ENCODE peak calls at places on chromosomes 2 and 18, in five cellular contexts. One of them, this sample, is unnamed.
A peak's percentile ranks its signal among the peaks of the same experiment; 100 is the strongest.

GRCh38 chr2:88342749-88343148 is 109.7 kb downstream of the FOXI3 start:
- DNase-seq in HCT116: no peak
- DNase-seq in transverse colon: no peak
- DNase-seq in spleen: no peak
- DNase-seq in breast epithelium: no peak
- DNase-seq in this sample: no peak

GRCh38 chr2:55901322-55901721 is 22.3 kb downstream of the EFEMP1 start:
- DNase-seq in HCT116: no peak
- DNase-seq in transverse colon: no peak
- DNase-seq in spleen: no peak
- DNase-seq in breast epithelium: no peak
- DNase-seq in this sample: no peak

GRCh38 chr2:83951378-83951947 is 507.6 kb downstream of the SUCLG1 start:
- DNase-seq in HCT116: no peak
- DNase-seq in transverse colon: no peak
- DNase-seq in spleen: no peak
- DNase-seq in breast epithelium: no peak
- DNase-seq in this sample: no peak

GRCh38 chr2:180542510-180542909 is 437.9 kb upstream of the UBE2E3 start:
- DNase-seq in HCT116: no peak
- DNase-seq in transverse colon: no peak
- DNase-seq in spleen: no peak
- DNase-seq in breast epithelium: no peak
- DNase-seq in this sample: no peak

GRCh38 chr2:111897630-111897923 is 830 bp upstream of the MERTK start:
- DNase-seq in HCT116: no peak
- DNase-seq in transverse colon: no peak
- DNase-seq in spleen: no peak
- DNase-seq in breast epithelium: no peak
- DNase-seq in this sample: no peak

GRCh38 chr2:12964904-12965539 is 248.3 kb downstream of the TRIB2 start:
- DNase-seq in HCT116: no peak
- DNase-seq in transverse colon: no peak
- DNase-seq in spleen: no peak
- DNase-seq in breast epithelium: no peak
- DNase-seq in this sample: no peak

GRCh38 chr2:74833418-74834233 is at the start of gene HK2:
- DNase-seq in HCT116: peak; percentile 68
- DNase-seq in transverse colon: peak; percentile 91
- DNase-seq in spleen: peak; percentile 95
- DNase-seq in breast epithelium: peak; percentile 57
- DNase-seq in this sample: peak; percentile 83

GRCh38 chr18:62001396-62001795 is 108.6 kb upstream of the RNF152 start:
- DNase-seq in HCT116: no peak
- DNase-seq in transverse colon: no peak
- DNase-seq in spleen: no peak
- DNase-seq in breast epithelium: no peak
- DNase-seq in this sample: no peak

GRCh38 chr2:196334710-196335109 is 163.3 kb upstream of the STK17B start:
- DNase-seq in HCT116: no peak
- DNase-seq in transverse colon: no peak
- DNase-seq in spleen: no peak
- DNase-seq in breast epithelium: no peak
- DNase-seq in this sample: no peak

GRCh38 chr18:6591491-6591890 is 138.0 kb upstream of the ARHGAP28 start:
- DNase-seq in HCT116: no peak
- DNase-seq in transverse colon: no peak
- DNase-seq in spleen: no peak
- DNase-seq in breast epithelium: no peak
- DNase-seq in this sample: no peak

GRCh38 chr2:237507478-237507877 is 20.4 kb downstream of the MLPH start:
- DNase-seq in HCT116: no peak
- DNase-seq in transverse colon: no peak
- DNase-seq in spleen: no peak
- DNase-seq in breast epithelium: no peak
- DNase-seq in this sample: peak; percentile 4

GRCh38 chr18:78979682-78980278 is at the start of gene SALL3:
- DNase-seq in HCT116: no peak
- DNase-seq in transverse colon: no peak
- DNase-seq in spleen: no peak
- DNase-seq in breast epithelium: no peak
- DNase-seq in this sample: no peak

GRCh38 chr18:9862686-9863085 is 23.1 kb upstream of the TXNDC2 start:
- DNase-seq in HCT116: no peak
- DNase-seq in transverse colon: no peak
- DNase-seq in spleen: no peak
- DNase-seq in breast epithelium: no peak
- DNase-seq in this sample: no peak

GRCh38 chr2:34306745-34307144 is 707.6 kb upstream of the FAM98A start:
- DNase-seq in HCT116: no peak
- DNase-seq in transverse colon: no peak
- DNase-seq in spleen: no peak
- DNase-seq in breast epithelium: no peak
- DNase-seq in this sample: no peak

GRCh38 chr18:75923169-75923568 is 495.7 kb upstream of the SMIM21 start:
- DNase-seq in HCT116: peak; percentile 10
- DNase-seq in transverse colon: peak; percentile 26
- DNase-seq in spleen: no peak
- DNase-seq in breast epithelium: peak; percentile 71
- DNase-seq in this sample: peak; percentile 92

GRCh38 chr2:42171396-42171971 is 2.3 kb downstream of the EML4 start:
- DNase-seq in HCT116: no peak
- DNase-seq in transverse colon: no peak
- DNase-seq in spleen: no peak
- DNase-seq in breast epithelium: no peak
- DNase-seq in this sample: no peak

GRCh38 chr2:222410534-222410933 is 13.8 kb upstream of the SGPP2 start:
- DNase-seq in HCT116: no peak
- DNase-seq in transverse colon: no peak
- DNase-seq in spleen: no peak
- DNase-seq in breast epithelium: no peak
- DNase-seq in this sample: no peak

GRCh38 chr18:65990174-65990690 is 239.4 kb downstream of the CDH7 start:
- DNase-seq in HCT116: no peak
- DNase-seq in transverse colon: no peak
- DNase-seq in spleen: no peak
- DNase-seq in breast epithelium: no peak
- DNase-seq in this sample: no peak

GRCh38 chr2:43241558-43241957 is 15.2 kb upstream of the ZFP36L2 start:
- DNase-seq in HCT116: no peak
- DNase-seq in transverse colon: no peak
- DNase-seq in spleen: no peak
- DNase-seq in breast epithelium: no peak
- DNase-seq in this sample: no peak

GRCh38 chr2:65366595-65367125 is 65.7 kb downstream of the SPRED2 start:
- DNase-seq in HCT116: peak; percentile 93
- DNase-seq in transverse colon: peak; percentile 69
- DNase-seq in spleen: no peak
- DNase-seq in breast epithelium: no peak
- DNase-seq in this sample: no peak

GRCh38 chr2:165141601-165142000 is 62.2 kb downstream of the SCN3A start:
- DNase-seq in HCT116: no peak
- DNase-seq in transverse colon: no peak
- DNase-seq in spleen: no peak
- DNase-seq in breast epithelium: no peak
- DNase-seq in this sample: no peak

GRCh38 chr18:11906181-11906580 is 1.9 kb downstream of the MPPE1 start:
- DNase-seq in HCT116: no peak
- DNase-seq in transverse colon: no peak
- DNase-seq in spleen: no peak
- DNase-seq in breast epithelium: no peak
- DNase-seq in this sample: no peak

GRCh38 chr18:12907258-12907925 is 23.4 kb upstream of the PTPN2 start:
- DNase-seq in HCT116: no peak
- DNase-seq in transverse colon: no peak
- DNase-seq in spleen: no peak
- DNase-seq in breast epithelium: no peak
- DNase-seq in this sample: no peak

GRCh38 chr2:105496271-105496670 is 97.4 kb upstream of the FHL2 start:
- DNase-seq in HCT116: no peak
- DNase-seq in transverse colon: no peak
- DNase-seq in spleen: no peak
- DNase-seq in breast epithelium: no peak
- DNase-seq in this sample: no peak

GRCh38 chr2:129762386-129763189 is 216.9 kb upstream of the RAB6C start:
- DNase-seq in HCT116: no peak
- DNase-seq in transverse colon: no peak
- DNase-seq in spleen: no peak
- DNase-seq in breast epithelium: no peak
- DNase-seq in this sample: no peak

GRCh38 chr2:170714156-170715061 is 728 bp upstream of the SP5 start:
- DNase-seq in HCT116: no peak
- DNase-seq in transverse colon: peak; percentile 49
- DNase-seq in spleen: no peak
- DNase-seq in breast epithelium: no peak
- DNase-seq in this sample: peak; percentile 81

DNA sequence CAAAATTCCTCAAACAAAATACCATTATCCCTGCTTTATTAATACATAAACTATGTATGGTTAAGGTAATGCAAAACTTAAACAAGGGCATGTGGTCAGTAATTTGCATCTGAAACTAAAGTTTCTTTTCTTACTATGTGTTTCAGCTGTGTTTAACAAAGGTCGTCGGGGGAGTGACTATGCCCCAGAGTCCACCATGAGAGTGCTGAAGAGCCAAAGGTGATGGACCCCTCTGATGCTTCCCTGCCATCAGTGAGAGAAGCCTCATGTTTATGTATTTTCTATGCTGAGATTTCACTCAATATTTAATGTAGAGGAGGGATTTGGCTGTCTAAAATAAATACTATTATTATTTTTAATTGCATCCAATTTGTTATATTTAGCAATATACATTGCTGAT is 707.2 kb upstream of the REG3G start:
- DNase-seq in HCT116: no peak
- DNase-seq in transverse colon: no peak
- DNase-seq in spleen: no peak
- DNase-seq in breast epithelium: no peak
- DNase-seq in this sample: no peak
- TF ChIP-seq POLR2AphosphoS5 in HCT116: no peak
- TF ChIP-seq POLR2AphosphoS5 in transverse colon: no peak
- TF ChIP-seq POLR2AphosphoS5 in spleen: no peak
- TF ChIP-seq POLR2AphosphoS5 in breast epithelium: no peak
- TF ChIP-seq POLR2AphosphoS5 in this sample: no peak

GRCh38 chr2:28395334-28396061 is 2.8 kb downstream of the FOSL2 start:
- DNase-seq in HCT116: no peak
- DNase-seq in transverse colon: peak; percentile 68
- DNase-seq in spleen: no peak
- DNase-seq in breast epithelium: peak; percentile 53
- DNase-seq in this sample: peak; percentile 91

GRCh38 chr2:28393115-28393836 is 618 bp downstream of the FOSL2 start:
- DNase-seq in HCT116: no peak
- DNase-seq in transverse colon: peak; percentile 60
- DNase-seq in spleen: peak; percentile 90
- DNase-seq in breast epithelium: peak; percentile 73
- DNase-seq in this sample: peak; percentile 84

GRCh38 chr2:28394997-28395333 is 2.3 kb downstream of the FOSL2 start:
- DNase-seq in HCT116: no peak
- DNase-seq in transverse colon: no peak
- DNase-seq in spleen: no peak
- DNase-seq in breast epithelium: no peak
- DNase-seq in this sample: no peak

GRCh38 chr2:28392297-28393114 is at the start of gene FOSL2:
- DNase-seq in HCT116: peak; percentile 99
- DNase-seq in transverse colon: peak; percentile 97
- DNase-seq in spleen: peak; percentile 97
- DNase-seq in breast epithelium: peak; percentile 94
- DNase-seq in this sample: peak; percentile 99

GRCh38 chr2:28394331-28394877 is 1.7 kb downstream of the FOSL2 start:
- DNase-seq in HCT116: no peak
- DNase-seq in transverse colon: peak; percentile 69
- DNase-seq in spleen: peak; percentile 84
- DNase-seq in breast epithelium: peak; percentile 71
- DNase-seq in this sample: peak; percentile 91
- TF ChIP-seq POLR2A in HCT116: no peak
- TF ChIP-seq POLR2A in transverse colon: peak; percentile 75
- TF ChIP-seq POLR2A in spleen: no peak
- TF ChIP-seq POLR2A in breast epithelium: peak; percentile 25
- TF ChIP-seq POLR2A in this sample: peak; percentile 42

DNA sequence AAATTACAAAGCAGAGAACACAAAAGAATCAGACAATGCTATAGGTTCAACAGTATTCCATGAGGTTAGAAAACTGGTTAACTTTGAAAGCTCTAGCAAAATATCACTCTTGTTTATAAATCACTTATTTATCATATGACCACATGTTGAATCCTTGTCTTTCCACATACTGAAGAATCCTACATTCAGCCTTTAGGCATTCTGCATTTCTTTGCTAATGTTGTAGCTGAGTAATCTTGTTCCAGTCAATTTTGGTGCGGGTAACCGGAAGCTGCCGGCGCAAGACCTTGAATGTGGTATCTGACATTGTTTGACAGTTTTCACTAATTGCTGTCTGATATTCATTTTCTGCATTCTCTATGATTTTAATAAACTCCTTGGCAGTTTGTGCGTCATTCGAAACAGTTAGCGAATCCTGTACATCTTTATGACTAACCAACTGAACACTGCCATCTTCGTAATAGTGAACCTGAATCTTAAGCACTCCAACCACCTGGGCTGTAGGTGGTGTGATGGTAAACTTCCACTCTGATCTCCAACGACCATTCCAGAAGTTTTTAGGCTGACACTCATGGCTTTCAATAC is 154.1 kb downstream of the BAZ2B start:
- DNase-seq in HCT116: no peak
- DNase-seq in transverse colon: no peak
- DNase-seq in spleen: no peak
- DNase-seq in breast epithelium: no peak
- DNase-seq in this sample: no peak
- TF ChIP-seq POLR2AphosphoS5 in HCT116: no peak
- TF ChIP-seq POLR2AphosphoS5 in transverse colon: no peak
- TF ChIP-seq POLR2AphosphoS5 in spleen: no peak
- TF ChIP-seq POLR2AphosphoS5 in breast epithelium: no peak
- TF ChIP-seq POLR2AphosphoS5 in this sample: no peak

DNA sequence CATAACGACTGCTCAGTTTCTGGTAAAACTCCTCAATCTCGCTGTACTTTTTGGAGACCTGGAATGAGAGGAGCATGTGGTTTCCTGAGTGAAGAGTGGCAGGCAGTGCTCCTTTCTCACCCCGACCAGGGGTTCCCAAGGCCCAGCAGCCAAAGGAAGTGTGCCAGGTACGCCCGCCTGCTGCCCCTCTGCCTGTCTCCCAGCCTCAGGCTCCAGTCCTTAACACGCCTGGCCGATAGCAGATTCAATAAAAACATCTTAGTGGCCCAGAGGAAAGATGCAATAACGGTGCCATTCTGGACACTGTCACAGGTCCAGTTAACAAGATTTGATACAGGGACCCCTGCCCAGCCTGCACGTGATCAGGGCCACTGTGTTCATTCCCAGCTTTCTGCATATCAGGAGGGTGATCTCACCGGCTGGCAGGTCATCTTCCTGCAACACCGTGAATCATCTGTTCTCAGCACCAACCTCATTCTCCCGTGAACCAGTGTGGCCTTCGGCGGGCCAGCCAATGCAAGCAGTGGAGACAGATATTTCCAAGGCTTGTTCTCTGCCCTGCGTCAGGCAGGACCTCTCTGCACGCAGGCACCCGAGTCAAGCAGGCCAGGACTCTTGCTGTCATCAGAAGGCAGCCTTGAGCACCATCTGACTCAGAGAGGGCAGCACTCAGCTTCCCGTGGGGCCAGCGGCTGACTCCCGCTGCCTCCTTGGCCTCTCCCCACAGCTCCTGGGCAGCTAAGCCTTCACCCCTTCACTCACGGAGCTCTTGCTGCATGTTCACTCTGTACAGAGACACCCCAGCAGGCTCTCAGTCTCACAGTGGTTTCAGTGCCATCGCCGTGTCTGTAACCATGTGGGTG is 9.5 kb downstream of the HS1BP3 start:
- DNase-seq in HCT116: no peak
- DNase-seq in transverse colon: peak; percentile 31
- DNase-seq in spleen: peak; percentile 41
- DNase-seq in breast epithelium: no peak
- DNase-seq in this sample: peak; percentile 92
- TF ChIP-seq POLR2A in HCT116: no peak
- TF ChIP-seq POLR2A in transverse colon: no peak
- TF ChIP-seq POLR2A in spleen: no peak
- TF ChIP-seq POLR2A in breast epithelium: no peak
- TF ChIP-seq POLR2A in this sample: no peak

This sample was measured in sigmoid colon.